ENCODE peak calls at places on chromosomes 11 and 22, in nine cellular contexts. J is ovary, M is heart left ventricle, F is GM12891, H is spleen, I is A549, R is stomach, Y is HCT116, L is body of pancreas. Z is an unnamed sample.

GRCh38 chr11:17598700-17599459 is 51.8 kb downstream of the OTOG start:
- DNase-seq in H (peak), Y (peak), F (peak), I (peak), R (peak), L (peak), J (peak), M (peak), Z (peak)

GRCh38 chr11:99370557-99371200 is 349.9 kb downstream of the CNTN5 start:
- DNase-seq in R (no peak), L (peak), I (peak), J (no peak), Y (no peak), F (no peak), H (no peak), M (peak), Z (no peak)

GRCh38 chr11:46557684-46558151 is 36.1 kb downstream of the AMBRA1 start:
- DNase-seq in F (no peak), I (peak), L (no peak), M (no peak), R (peak), J (no peak), Y (peak), H (no peak), Z (peak)

GRCh38 chr11:116535954-116536353 is 236.8 kb downstream of the BUD13 start:
- DNase-seq in R (peak), M (no peak), L (no peak), F (no peak), I (no peak), H (no peak), J (no peak), Y (no peak), Z (no peak)

GRCh38 chr11:134562941-134563471 is 151.0 kb upstream of the B3GAT1 start:
- DNase-seq in L (no peak), M (no peak), J (no peak), Y (no peak), R (no peak), H (peak), I (no peak), F (no peak), Z (no peak)

GRCh38 chr22:23397008-23397617 is 183.0 kb downstream of the IGLL1 start:
- DNase-seq in Y (no peak), L (no peak), R (no peak), H (no peak), F (no peak), J (no peak), M (no peak), I (no peak), Z (no peak)

GRCh38 chr11:10654211-10655150 is 39.1 kb downstream of the IRAG1 start:
- DNase-seq in I (peak), Y (peak), J (no peak), H (no peak), F (peak), M (no peak), L (peak), R (no peak), Z (peak)

GRCh38 chr11:130439876-130440275 is 8.6 kb upstream of the ADAMTS15 start:
- DNase-seq in M (no peak), R (no peak), J (no peak), F (no peak), H (no peak), Y (no peak), I (no peak), L (no peak), Z (no peak)

GRCh38 chr22:19871845-19872778 is 17.4 kb upstream of the GNB1L start:
- DNase-seq in J (peak), Y (no peak), R (no peak), H (peak), M (peak), I (no peak), L (no peak), F (no peak), Z (no peak)

GRCh38 chr22:36299295-36299694 is 46.4 kb downstream of the APOL1 start:
- DNase-seq in J (no peak), H (peak), L (no peak), Y (no peak), R (no peak), F (no peak), I (no peak), M (no peak), Z (no peak)

GRCh38 chr11:33670250-33671011 is 30.2 kb downstream of the C11orf91 start:
- DNase-seq in H (no peak), R (no peak), J (no peak), M (no peak), F (no peak), I (no peak), L (no peak), Y (no peak), Z (no peak)

GRCh38 chr22:17633217-17633997 is 4.9 kb upstream of the ATP6V1E1 start:
- DNase-seq in L (no peak), H (no peak), I (peak), F (no peak), R (no peak), Y (peak), J (no peak), M (no peak), Z (peak)

GRCh38 chr11:128419012-128419767 is 168.2 kb downstream of the ETS1 start:
- DNase-seq in F (no peak), I (no peak), J (no peak), L (no peak), M (no peak), H (no peak), Y (no peak), R (no peak), Z (no peak)

GRCh38 chr11:126313826-126314225 is 10.0 kb downstream of the DCPS start:
- DNase-seq in M (no peak), J (no peak), R (no peak), Y (no peak), F (no peak), H (peak), L (no peak), I (no peak), Z (no peak)

GRCh38 chr11:117382746-117383145 is 55.1 kb downstream of the CEP164 start:
- DNase-seq in Y (no peak), R (no peak), F (no peak), J (no peak), I (no peak), L (no peak), M (no peak), H (no peak), Z (no peak)

GRCh38 chr11:108500721-108501120 is 2.5 kb upstream of the POGLUT3 start:
- DNase-seq in M (no peak), R (no peak), I (no peak), L (no peak), H (no peak), J (no peak), Y (no peak), F (no peak), Z (peak)

GRCh38 chr22:24751518-24751917 is 23.0 kb downstream of the PIWIL3 start:
- DNase-seq in M (no peak), H (no peak), J (no peak), I (no peak), F (no peak), L (no peak), Y (no peak), R (no peak), Z (no peak)

GRCh38 chr22:18050065-18050464 is 25.7 kb upstream of the MICAL3 start:
- DNase-seq in Y (no peak), R (no peak), L (no peak), I (no peak), J (no peak), H (peak), F (no peak), M (no peak), Z (no peak)

GRCh38 chr11:94740083-94740974 is 27.8 kb upstream of the AMOTL1 start:
- DNase-seq in R (no peak), Y (no peak), M (peak), H (no peak), F (peak), L (peak), I (no peak), J (peak), Z (no peak)

GRCh38 chr11:61542024-61542461 is 33.5 kb downstream of the LRRC10B start:
- DNase-seq in M (no peak), I (no peak), L (no peak), F (no peak), Y (no peak), H (no peak), R (no peak), J (peak), Z (no peak)

GRCh38 chr22:42399315-42400271 is 32.6 kb downstream of the NFAM1 start:
- DNase-seq in Y (no peak), J (peak), F (no peak), R (peak), H (peak), I (no peak), M (peak), L (peak), Z (peak)

GRCh38 chr22:27752771-27753170 is 48.8 kb downstream of the MN1 start:
- DNase-seq in M (peak), F (no peak), L (no peak), R (peak), Y (no peak), H (peak), J (peak), I (peak), Z (no peak)

GRCh38 chr22:29260031-29260560 is 7.7 kb downstream of the RHBDD3 start:
- DNase-seq in I (no peak), H (peak), F (no peak), Y (no peak), L (no peak), M (no peak), R (no peak), J (peak), Z (no peak)

GRCh38 chr11:87281496-87281895 is 243.8 kb downstream of the TMEM135 start:
- DNase-seq in L (no peak), Y (no peak), I (peak), M (no peak), H (no peak), J (no peak), R (no peak), F (no peak), Z (peak)

GRCh38 chr11:44309483-44310197 is at the start of gene ALX4:
- DNase-seq in F (no peak), L (peak), H (no peak), I (peak), R (no peak), M (peak), J (no peak), Y (no peak), Z (peak)

GRCh38 chr11:92216789-92217188 is 7.8 kb upstream of the FAT3 start:
- DNase-seq in R (no peak), I (no peak), Y (no peak), H (no peak), F (no peak), L (no peak), M (no peak), J (no peak), Z (no peak)

GRCh38 chr11:59503276-59503675 is at the start of gene OR4D11:
- DNase-seq in Y (no peak), L (no peak), J (no peak), H (no peak), I (no peak), R (no peak), F (no peak), M (no peak), Z (no peak)

GRCh38 chr11:44071157-44071556 is 5.1 kb downstream of the ACCS start:
- DNase-seq in M (no peak), Y (no peak), F (no peak), H (no peak), J (no peak), R (no peak), L (no peak), I (no peak), Z (no peak)

DNA sequence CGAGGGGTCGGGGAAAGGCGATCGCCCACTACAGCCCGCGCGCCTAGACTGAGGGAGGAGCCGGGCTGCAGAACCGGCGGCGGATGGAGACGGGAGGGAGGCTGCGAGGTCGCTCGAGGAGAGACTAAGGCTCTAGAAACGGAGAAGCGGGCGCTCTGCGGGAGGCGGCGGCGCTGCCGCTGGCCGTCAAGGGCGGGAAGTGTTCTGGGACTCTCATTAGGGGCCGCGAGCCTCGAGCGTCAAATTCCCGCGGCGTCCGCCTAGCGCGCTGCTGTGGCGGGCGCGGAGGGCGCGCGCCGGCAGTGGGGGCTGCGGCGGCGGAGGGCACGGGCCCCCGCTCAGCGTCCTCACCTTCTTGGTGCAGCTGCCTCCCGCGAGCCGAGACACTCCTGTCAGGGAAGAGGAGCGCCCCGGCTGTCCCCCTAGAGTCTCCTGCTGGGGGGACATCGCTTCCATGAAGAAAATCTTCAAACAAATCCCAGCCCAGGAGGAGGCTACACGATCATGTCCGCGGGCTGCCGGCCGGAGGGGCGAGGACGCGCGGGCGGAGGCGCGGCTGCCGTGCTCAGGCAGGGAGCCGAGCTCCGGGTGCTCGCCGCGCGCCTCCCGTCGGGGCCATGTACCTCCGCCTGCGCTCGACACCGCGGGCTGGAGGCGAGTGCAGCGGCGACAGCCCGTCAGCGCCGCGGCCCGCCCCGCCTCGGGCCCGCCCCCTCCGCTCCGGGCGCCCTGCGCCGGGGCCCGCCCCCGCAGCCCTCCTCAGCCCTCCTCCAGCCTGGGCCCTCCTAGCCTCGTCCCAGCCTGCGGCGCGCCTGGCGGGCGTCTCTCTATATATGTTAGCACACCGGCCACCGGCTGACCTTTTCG is at the start of gene ARHGAP20:
- DNase-seq in M (peak), R (peak), H (peak), I (peak), Y (no peak), L (peak), J (peak), F (peak), Z (peak)
- TF ChIP-seq POLR2A in M (no peak), R (no peak), H (no peak), I (no peak), Y (no peak), L (no peak), J (no peak), F (no peak), Z (no peak)

DNA sequence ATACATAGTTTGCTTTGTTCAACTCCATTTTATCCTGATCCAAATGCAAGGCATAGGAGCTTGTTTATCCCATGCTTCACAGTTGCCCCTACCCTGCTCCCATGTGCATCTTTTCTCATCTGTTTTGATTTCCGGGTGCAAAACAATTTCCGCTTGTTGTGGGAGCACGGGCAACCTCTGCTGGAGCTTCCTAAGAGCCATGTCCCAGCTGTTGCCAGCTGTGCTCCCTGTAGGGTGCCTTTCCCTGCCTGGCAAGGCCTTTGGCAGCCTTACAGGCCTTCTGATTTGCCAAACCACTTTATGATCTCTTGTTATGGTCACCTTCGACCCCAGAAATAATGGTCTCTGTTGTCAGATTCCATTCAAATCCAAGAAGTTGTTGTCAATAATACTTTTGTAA is 1038.5 kb downstream of the OPCML start:
- DNase-seq in F (no peak), L (no peak), R (no peak), H (no peak), M (no peak), J (no peak), I (no peak), Y (no peak), Z (no peak)
- TF ChIP-seq POLR2A in F (no peak), L (no peak), R (no peak), H (no peak), M (no peak), J (no peak), I (no peak), Y (no peak), Z (no peak)

GRCh38 chr11:3222941-3223905 is 4.6 kb upstream of the MRGPRG start:
- DNase-seq in H (no peak), R (peak), J (no peak), Y (no peak), M (no peak), I (no peak), L (no peak), F (no peak), Z (no peak)
- TF ChIP-seq POLR2A in H (no peak), R (no peak), J (no peak), Y (no peak), M (no peak), I (no peak), L (no peak), F (no peak), Z (no peak)

DNA sequence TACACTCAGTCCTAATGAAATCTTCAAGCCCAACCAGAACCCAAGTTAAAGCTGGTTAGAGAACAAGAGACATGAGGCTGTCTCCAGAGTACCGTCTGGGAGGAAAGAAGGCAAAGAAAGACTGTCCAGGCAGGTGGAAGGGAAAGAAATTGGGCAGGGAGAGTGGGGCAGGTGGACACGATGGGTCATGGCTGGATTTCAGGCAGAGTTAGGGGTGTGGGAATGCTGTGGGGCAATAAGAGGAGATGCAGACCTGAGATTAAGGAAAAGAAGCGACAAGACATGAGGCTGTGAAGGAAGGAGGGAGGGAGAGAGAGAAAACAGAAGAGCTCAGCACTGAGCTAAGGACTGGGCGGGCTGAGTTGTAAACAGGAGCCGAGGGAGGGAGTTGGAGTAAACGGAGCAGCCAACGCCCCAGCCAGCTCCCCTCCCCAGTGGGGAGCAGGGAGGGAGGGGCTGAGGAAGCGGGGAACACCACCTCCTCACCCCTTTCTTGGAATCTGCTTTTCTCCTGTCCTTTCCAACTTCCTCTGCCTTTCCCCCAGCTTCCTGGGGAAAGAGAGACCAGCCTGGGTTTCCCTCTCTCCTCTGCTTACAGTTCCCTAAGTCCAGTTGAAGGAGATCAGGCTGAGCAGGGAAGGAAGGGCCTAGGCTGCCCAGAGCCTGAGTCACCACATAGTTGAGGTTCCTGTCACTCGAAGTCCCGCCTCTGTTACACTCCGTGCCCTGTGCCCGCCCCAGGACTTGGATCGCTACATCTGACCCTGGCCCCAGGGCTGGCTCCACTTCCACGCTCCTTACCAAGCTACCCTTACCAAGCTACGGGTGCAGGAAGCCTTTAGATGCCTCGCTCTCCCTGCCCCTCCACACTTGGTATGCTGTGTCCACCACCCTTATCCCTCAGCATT is 6.6 kb upstream of the AHNAK start:
- DNase-seq in R (peak), M (peak), I (peak), J (peak), Y (peak), L (peak), F (no peak), H (peak), Z (peak)
- TF ChIP-seq POLR2A in R (no peak), M (peak), I (no peak), J (peak), Y (no peak), L (peak), F (no peak), H (no peak), Z (peak)

GRCh38 chr11:31512117-31512516 is 2.5 kb downstream of the ELP4 start:
- DNase-seq in F (no peak), Y (no peak), M (no peak), L (no peak), J (no peak), I (no peak), R (no peak), H (no peak), Z (no peak)

GRCh38 chr11:31509017-31509411 is 408 bp downstream of the IMMP1L start:
- DNase-seq in J (no peak), R (no peak), Y (no peak), F (no peak), I (no peak), M (no peak), L (no peak), H (no peak), Z (no peak)

GRCh38 chr11:31509412-31510345 is at the start of the genes ELP4 and IMMP1L:
- DNase-seq in J (peak), H (peak), R (peak), L (peak), I (peak), Y (peak), M (peak), F (peak), Z (peak)
- TF ChIP-seq POLR2A in J (no peak), H (no peak), R (no peak), L (peak), I (peak), Y (peak), M (peak), F (peak), Z (peak)